ENCODE peak calls at places on chromosomes 13 and 19, in five cellular contexts. V is activated CD8-positive, alpha-beta T cell treated with anti-CD3 and anti-CD28 coated beads for 36 hours; M is bronchial epithelial cell; O is cardiac muscle cell; C is fibroblast of mammary gland. R is an unnamed sample.

GRCh38 chr19:16654621-16655020 is 5.3 kb downstream of the SMIM7 start:
- DNase-seq in V (no peak), M (no peak), O (peak; percentile 15), C (peak; percentile 37), R (no peak)

GRCh38 chr19:16252459-16253205 is 54.9 kb downstream of the AP1M1 start:
- DNase-seq in V (no peak), M (no peak), O (no peak), C (no peak), R (no peak)

GRCh38 chr19:47740866-47741519 is 4.4 kb upstream of the NOP53 start:
- DNase-seq in V (no peak), M (no peak), O (no peak), C (no peak), R (no peak)

GRCh38 chr19:34555447-34555846 is 73.9 kb downstream of the WTIP start:
- DNase-seq in V (peak; percentile 25), M (peak; percentile 12), O (peak; percentile 3), C (peak; percentile 3), R (no peak)

GRCh38 chr13:20869540-20869939 is 33.0 kb downstream of the XPO4 start:
- DNase-seq in V (no peak), M (no peak), O (peak; percentile 41), C (peak; percentile 17), R (no peak)

GRCh38 chr13:51721485-51721884 is 82.5 kb downstream of the DHRS12 start:
- DNase-seq in V (no peak), M (no peak), O (no peak), C (no peak), R (no peak)

GRCh38 chr13:104592127-104592526 is 1525.9 kb upstream of the SLC10A2 start:
- DNase-seq in V (no peak), M (peak; percentile 87), O (peak; percentile 48), C (peak; percentile 22), R (no peak)

GRCh38 chr19:10037367-10037766 is 24.1 kb downstream of the RDH8 start:
- DNase-seq in V (no peak), M (no peak), O (no peak), C (no peak), R (no peak)

GRCh38 chr13:27619711-27620376 is 485 bp downstream of the LNX2 start:
- DNase-seq in V (peak; percentile 52), M (peak; percentile 31), O (peak; percentile 43), C (peak; percentile 30), R (peak; percentile 57)

GRCh38 chr19:10876459-10877240 is 5.3 kb downstream of the CARM1 start:
- DNase-seq in V (peak; percentile 38), M (no peak), O (no peak), C (no peak), R (no peak)

GRCh38 chr19:51607077-51607476 is 23.1 kb downstream of the SIGLEC5 start:
- DNase-seq in V (peak; percentile 71), M (no peak), O (no peak), C (no peak), R (no peak)

GRCh38 chr19:31353826-31354225 is 4.6 kb upstream of the TSHZ3 start:
- DNase-seq in V (peak; percentile 21), M (no peak), O (no peak), C (no peak), R (peak; percentile 38)

GRCh38 chr13:43245374-43245964 is 222.1 kb downstream of the DNAJC15 start:
- DNase-seq in V (no peak), M (peak; percentile 81), O (peak; percentile 58), C (peak; percentile 93), R (no peak)

GRCh38 chr13:39385621-39386231 is 217.3 kb downstream of the LHFPL6 start:
- DNase-seq in V (no peak), M (no peak), O (peak; percentile 74), C (no peak), R (no peak)

GRCh38 chr13:92761710-92762109 is 464.9 kb upstream of the GPC6 start:
- DNase-seq in V (no peak), M (no peak), O (no peak), C (no peak), R (no peak)
- TF ChIP-seq CTCF in V (no peak), M (no peak), O (no peak), C (no peak), R (no peak)

DNA sequence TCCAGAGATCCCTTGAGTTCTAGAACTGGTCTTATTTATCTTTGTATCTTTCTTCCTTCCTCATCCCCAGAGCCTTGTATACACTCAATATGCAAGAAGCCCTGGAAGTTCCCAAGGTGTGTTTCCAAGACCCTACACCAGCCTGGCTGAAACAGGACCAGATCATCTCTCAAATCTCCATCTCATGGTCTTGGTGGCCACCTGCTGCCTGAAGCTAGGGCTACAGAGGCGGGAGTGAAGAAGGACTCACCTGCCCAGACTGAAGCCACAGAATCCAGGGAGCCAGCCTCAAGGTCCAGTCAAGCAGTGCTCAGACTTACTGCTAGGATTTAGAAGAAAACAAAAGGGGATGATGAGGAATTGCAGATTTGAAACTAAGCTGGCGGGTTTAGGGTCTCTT is 6.1 kb upstream of the CYSLTR2 start:
- DNase-seq in V (no peak), M (no peak), O (no peak), C (no peak), R (no peak)
- TF ChIP-seq CTCF in V (no peak), M (no peak), O (no peak), C (no peak), R (no peak)

GRCh38 chr13:32139251-32139650 is 107.7 kb downstream of the FRY start:
- DNase-seq in V (no peak), M (no peak), O (no peak), C (no peak), R (no peak)
- TF ChIP-seq CTCF in V (no peak), M (no peak), O (no peak), C (no peak), R (no peak)

DNA sequence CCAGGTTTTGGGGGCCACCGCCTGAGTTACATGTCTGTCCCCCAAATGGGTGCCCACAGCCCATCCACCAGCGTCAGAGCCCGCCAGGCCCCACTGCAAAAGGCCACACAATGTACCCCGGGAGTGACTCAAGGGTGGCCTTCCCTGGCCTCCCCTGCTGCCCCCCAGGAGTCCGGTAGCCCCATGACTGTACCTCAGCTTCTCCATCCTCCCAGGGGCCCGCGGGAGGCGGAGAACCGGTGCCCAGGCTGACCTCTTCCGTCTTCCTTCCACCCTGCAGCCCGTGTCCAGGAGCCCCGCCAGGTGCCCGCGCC is 10.5 kb downstream of the CBARP start:
- DNase-seq in V (no peak), M (no peak), O (no peak), C (no peak), R (no peak)
- TF ChIP-seq CTCF in V (no peak), M (no peak), O (no peak), C (no peak), R (no peak)

DNA sequence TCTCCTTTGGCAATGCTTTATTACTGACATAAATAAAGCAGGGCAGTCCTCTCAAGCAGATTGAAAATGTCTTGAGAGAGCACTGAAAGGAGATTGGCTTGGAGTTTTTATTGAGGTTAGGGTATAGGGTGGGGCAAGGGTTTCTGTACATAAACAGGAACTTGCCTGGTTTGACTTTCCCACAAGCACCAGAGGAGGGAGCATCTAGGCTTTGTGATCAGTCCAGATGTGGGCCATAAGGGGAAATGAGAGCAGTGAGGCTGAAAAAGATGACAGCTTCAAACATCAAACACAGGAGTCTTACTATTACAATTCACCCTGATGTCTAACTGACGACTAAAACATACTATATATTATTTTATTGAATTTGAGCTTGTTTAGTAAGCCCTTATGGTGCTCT is 260.9 kb downstream of the MTUS2 start:
- DNase-seq in V (no peak), M (no peak), O (no peak), C (no peak), R (no peak)
- TF ChIP-seq CTCF in V (no peak), M (no peak), O (no peak), C (no peak), R (no peak)

DNA sequence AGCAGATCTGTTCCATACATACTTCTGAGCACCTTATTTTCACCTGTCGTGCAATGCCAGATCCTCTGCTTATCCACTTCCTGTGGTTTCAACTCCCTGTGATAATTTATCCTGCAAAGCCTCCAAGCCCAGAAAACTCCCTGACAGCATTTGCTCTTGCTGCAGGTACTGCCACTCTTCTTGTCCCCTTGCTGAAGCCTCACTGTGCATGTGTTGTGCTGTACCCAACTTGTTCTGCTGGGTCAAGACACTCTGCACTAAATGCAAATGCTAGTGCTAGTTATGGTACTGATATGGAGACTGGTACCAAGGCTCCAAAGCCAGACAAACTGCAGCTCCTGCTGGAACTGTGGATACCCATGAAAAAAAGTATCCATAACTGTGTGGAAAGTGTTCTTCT is 315.4 kb upstream of the MIR17HG start:
- DNase-seq in V (no peak), M (no peak), O (no peak), C (no peak), R (no peak)
- TF ChIP-seq CTCF in V (no peak), M (no peak), O (no peak), C (no peak), R (no peak)

GRCh38 chr13:112687836-112688559 is 1.8 kb upstream of the ATP11A start:
- DNase-seq in V (no peak), M (no peak), O (no peak), C (no peak), R (no peak)

GRCh38 chr13:112690242-112690943 is 555 bp downstream of the ATP11A start:
- DNase-seq in V (peak; percentile 45), M (no peak), O (peak; percentile 23), C (no peak), R (peak; percentile 38)

GRCh38 chr13:112692104-112692503 is 2.3 kb downstream of the ATP11A start:
- DNase-seq in V (no peak), M (no peak), O (no peak), C (no peak), R (no peak)

GRCh38 chr13:112688560-112689497 is 1.0 kb upstream of the ATP11A start:
- DNase-seq in V (peak; percentile 80), M (no peak), O (no peak), C (no peak), R (no peak)

GRCh38 chr13:112689498-112690241 is at the start of gene ATP11A:
- DNase-seq in V (peak; percentile 79), M (peak; percentile 70), O (peak; percentile 96), C (peak; percentile 84), R (peak; percentile 82)
- TF ChIP-seq CTCF in V (no peak), M (no peak), O (no peak), C (no peak), R (no peak)